ENCODE peak calls at places on chromosomes 16 and 17, in five cellular contexts. One of them, this sample, is unnamed.
A peak's percentile ranks its signal among the peaks of the same experiment; 100 is the strongest.

GRCh38 chr17:59311051-59311468 is 20.4 kb upstream of the YPEL2 start:
- DNase-seq in head of caudate nucleus: peak; percentile 61
- DNase-seq in hepatic stellate cell: peak; percentile 51
- DNase-seq in iPS-NIHi11: peak; percentile 69
- DNase-seq in Ammon's horn: peak; percentile 81
- DNase-seq in this sample: peak; percentile 79

GRCh38 chr17:49963277-49963625 is 5.7 kb upstream of the DLX4 start:
- DNase-seq in iPS-NIHi11: no peak
- DNase-seq in hepatic stellate cell: no peak
- DNase-seq in head of caudate nucleus: no peak
- DNase-seq in Ammon's horn: no peak
- DNase-seq in this sample: no peak

GRCh38 chr17:46878055-46878454 is 26.7 kb downstream of the WNT9B start:
- DNase-seq in Ammon's horn: peak; percentile 58
- DNase-seq in iPS-NIHi11: no peak
- DNase-seq in hepatic stellate cell: no peak
- DNase-seq in head of caudate nucleus: peak; percentile 14
- DNase-seq in this sample: no peak

GRCh38 chr17:37220609-37220953 is 155.2 kb upstream of the C17orf78 start:
- DNase-seq in iPS-NIHi11: peak; percentile 18
- DNase-seq in hepatic stellate cell: peak; percentile 21
- DNase-seq in head of caudate nucleus: peak; percentile 67
- DNase-seq in Ammon's horn: peak; percentile 58
- DNase-seq in this sample: peak; percentile 49

GRCh38 chr16:30185141-30185682 is 1.8 kb downstream of the CORO1A start:
- DNase-seq in head of caudate nucleus: no peak
- DNase-seq in Ammon's horn: no peak
- DNase-seq in hepatic stellate cell: no peak
- DNase-seq in iPS-NIHi11: no peak
- DNase-seq in this sample: no peak

GRCh38 chr17:21357281-21357680 is 18.9 kb upstream of the KCNJ12 start:
- DNase-seq in head of caudate nucleus: no peak
- DNase-seq in hepatic stellate cell: no peak
- DNase-seq in iPS-NIHi11: no peak
- DNase-seq in Ammon's horn: no peak
- DNase-seq in this sample: no peak

GRCh38 chr17:27315322-27315721 is 21.4 kb downstream of the WSB1 start:
- DNase-seq in iPS-NIHi11: peak; percentile 30
- DNase-seq in hepatic stellate cell: peak; percentile 62
- DNase-seq in Ammon's horn: peak; percentile 64
- DNase-seq in head of caudate nucleus: peak; percentile 68
- DNase-seq in this sample: no peak

GRCh38 chr17:61574542-61575351 is 16.3 kb downstream of the NACA2 start:
- DNase-seq in Ammon's horn: peak; percentile 41
- DNase-seq in head of caudate nucleus: peak; percentile 19
- DNase-seq in hepatic stellate cell: peak; percentile 34
- DNase-seq in iPS-NIHi11: peak; percentile 42
- DNase-seq in this sample: peak; percentile 16

GRCh38 chr17:48726182-48726915 is 2.2 kb downstream of the HOXB13 start:
- DNase-seq in iPS-NIHi11: no peak
- DNase-seq in head of caudate nucleus: no peak
- DNase-seq in hepatic stellate cell: no peak
- DNase-seq in Ammon's horn: no peak
- DNase-seq in this sample: no peak

GRCh38 chr16:22337045-22337444 is 37.4 kb downstream of the CDR2 start:
- DNase-seq in hepatic stellate cell: no peak
- DNase-seq in Ammon's horn: no peak
- DNase-seq in iPS-NIHi11: no peak
- DNase-seq in head of caudate nucleus: no peak
- DNase-seq in this sample: no peak

GRCh38 chr16:50679676-50680555 is 1.2 kb downstream of the SNX20 start:
- DNase-seq in head of caudate nucleus: no peak
- DNase-seq in iPS-NIHi11: no peak
- DNase-seq in Ammon's horn: no peak
- DNase-seq in hepatic stellate cell: no peak
- DNase-seq in this sample: no peak

GRCh38 chr17:71472809-71473789 is 647.7 kb upstream of the SOX9 start:
- DNase-seq in Ammon's horn: peak; percentile 72
- DNase-seq in iPS-NIHi11: peak; percentile 83
- DNase-seq in head of caudate nucleus: peak; percentile 24
- DNase-seq in hepatic stellate cell: peak; percentile 27
- DNase-seq in this sample: no peak

GRCh38 chr17:40309938-40310510 is 1.0 kb downstream of the RARA start:
- DNase-seq in Ammon's horn: no peak
- DNase-seq in hepatic stellate cell: no peak
- DNase-seq in iPS-NIHi11: no peak
- DNase-seq in head of caudate nucleus: no peak
- DNase-seq in this sample: no peak

GRCh38 chr17:27609606-27610303 is 21.2 kb upstream of the LGALS9 start:
- DNase-seq in hepatic stellate cell: peak; percentile 58
- DNase-seq in Ammon's horn: peak; percentile 60
- DNase-seq in head of caudate nucleus: peak; percentile 54
- DNase-seq in iPS-NIHi11: peak; percentile 53
- DNase-seq in this sample: peak; percentile 34

GRCh38 chr16:11241480-11242204 is 14.4 kb downstream of the SOCS1 start:
- DNase-seq in head of caudate nucleus: no peak
- DNase-seq in iPS-NIHi11: no peak
- DNase-seq in Ammon's horn: no peak
- DNase-seq in hepatic stellate cell: no peak
- DNase-seq in this sample: no peak

GRCh38 chr17:62713096-62713870 is 85.8 kb downstream of the MRC2 start:
- DNase-seq in head of caudate nucleus: peak; percentile 85
- DNase-seq in iPS-NIHi11: no peak
- DNase-seq in hepatic stellate cell: no peak
- DNase-seq in Ammon's horn: peak; percentile 40
- DNase-seq in this sample: no peak

GRCh38 chr17:82281502-82282238 is 8.2 kb upstream of the CSNK1D start:
- DNase-seq in Ammon's horn: no peak
- DNase-seq in iPS-NIHi11: no peak
- DNase-seq in hepatic stellate cell: no peak
- DNase-seq in head of caudate nucleus: no peak
- DNase-seq in this sample: peak; percentile 29

GRCh38 chr17:6443692-6444572 is at the start of gene PIMREG:
- DNase-seq in iPS-NIHi11: peak; percentile 99
- DNase-seq in head of caudate nucleus: peak; percentile 96
- DNase-seq in Ammon's horn: peak; percentile 96
- DNase-seq in hepatic stellate cell: peak; percentile 100
- DNase-seq in this sample: peak; percentile 92

GRCh38 chr17:17738901-17739300 is 57.6 kb downstream of the RAI1 start:
- DNase-seq in Ammon's horn: no peak
- DNase-seq in iPS-NIHi11: no peak
- DNase-seq in hepatic stellate cell: no peak
- DNase-seq in head of caudate nucleus: peak; percentile 81
- DNase-seq in this sample: peak; percentile 27

GRCh38 chr17:79952265-79952877 is 83.3 kb downstream of the TBC1D16 start:
- DNase-seq in iPS-NIHi11: no peak
- DNase-seq in hepatic stellate cell: no peak
- DNase-seq in head of caudate nucleus: no peak
- DNase-seq in Ammon's horn: no peak
- DNase-seq in this sample: no peak

GRCh38 chr17:1561420-1562177 is 993 bp downstream of the PITPNA start:
- DNase-seq in Ammon's horn: no peak
- DNase-seq in head of caudate nucleus: peak; percentile 27
- DNase-seq in iPS-NIHi11: peak; percentile 77
- DNase-seq in hepatic stellate cell: peak; percentile 66
- DNase-seq in this sample: peak; percentile 24

GRCh38 chr17:65121916-65122821 is 15.0 kb upstream of the RGS9 start:
- DNase-seq in iPS-NIHi11: no peak
- DNase-seq in hepatic stellate cell: no peak
- DNase-seq in head of caudate nucleus: no peak
- DNase-seq in Ammon's horn: no peak
- DNase-seq in this sample: peak; percentile 24